ENCODE peak calls at places on chromosomes 12 and 14, in nine cellular contexts. N, R, P, B, G, V, Q, W and C are unnamed samples. For H3K9me3, the result is how much of the 10 kb centered on the place peaks cover.

GRCh38 chr14:23866269-23866668 is 87.3 kb upstream of the DHRS4 start:
- DNase-seq in P (no peak), N (no peak), Q (no peak), W (no peak), G (no peak), B (no peak), V (no peak), R (no peak), C (no peak)

GRCh38 chr12:47651368-47652254 is 54.2 kb downstream of the RPAP3 start:
- DNase-seq in N (peak), P (peak), G (peak), V (peak), Q (peak), W (peak), R (peak), B (peak), C (peak)

GRCh38 chr14:105861985-105862465 is 335.6 kb downstream of the TMEM121 start:
- DNase-seq in G (no peak), V (peak), W (no peak), N (no peak), Q (peak), B (no peak), R (no peak), P (no peak), C (no peak)

GRCh38 chr12:3777206-3777809 is 24.4 kb upstream of the CRACR2A start:
- DNase-seq in V (peak), B (peak), G (no peak), W (peak), R (peak), N (peak), Q (no peak), P (no peak), C (no peak)

GRCh38 chr12:111267171-111267570 is 101.7 kb downstream of the PHETA1 start:
- DNase-seq in Q (no peak), R (no peak), P (no peak), B (no peak), V (no peak), W (no peak), N (no peak), G (no peak), C (no peak)

GRCh38 chr12:56565510-56566101 is 44.0 kb downstream of the RBMS2 start:
- DNase-seq in G (peak), P (no peak), B (peak), R (peak), N (no peak), V (no peak), Q (peak), W (no peak), C (peak)

GRCh38 chr14:66600416-66600815 is 92.5 kb downstream of the GPHN start:
- DNase-seq in N (no peak), B (no peak), R (no peak), W (no peak), V (no peak), Q (no peak), G (no peak), P (no peak), C (no peak)

GRCh38 chr12:29148958-29149690 is at the start of gene FAR2:
- DNase-seq in Q (peak), G (peak), V (peak), B (peak), N (no peak), W (peak), P (peak), R (peak), C (no peak)

GRCh38 chr14:83291716-83292115 is 1758.1 kb upstream of the SEL1L start:
- DNase-seq in R (no peak), V (no peak), B (no peak), P (no peak), G (no peak), Q (no peak), W (no peak), N (no peak), C (no peak)

GRCh38 chr14:49972840-49973239 is 80.0 kb downstream of the ARF6 start:
- DNase-seq in P (no peak), B (peak), Q (no peak), G (no peak), R (no peak), V (peak), W (no peak), N (peak), C (no peak)

GRCh38 chr14:51242545-51243490 is 2.8 kb downstream of the TMX1 start:
- DNase-seq in B (no peak), R (no peak), P (no peak), Q (no peak), N (no peak), G (no peak), W (no peak), V (no peak), C (no peak)

GRCh38 chr12:130126023-130126432 is 36.2 kb upstream of the FZD10 start:
- DNase-seq in B (no peak), R (no peak), Q (no peak), P (no peak), W (no peak), N (no peak), G (no peak), V (no peak), C (no peak)

GRCh38 chr12:115370650-115371049 is 686.7 kb upstream of the TBX3 start:
- DNase-seq in N (no peak), P (no peak), R (no peak), B (no peak), V (no peak), G (no peak), W (no peak), Q (no peak), C (peak)

GRCh38 chr12:121131941-121132341 is 735 bp upstream of the P2RX7 start:
- DNase-seq in G (no peak), N (no peak), Q (no peak), R (no peak), W (no peak), B (no peak), P (no peak), V (no peak), C (no peak)

GRCh38 chr14:102905116-102906108 is 17.1 kb upstream of the AMN start:
- DNase-seq in P (no peak), Q (peak), R (no peak), N (no peak), W (no peak), G (no peak), B (no peak), V (no peak), C (no peak)

GRCh38 chr12:30870491-30871265 is 55.9 kb upstream of the TSPAN11 start:
- DNase-seq in V (no peak), W (no peak), Q (no peak), P (no peak), G (no peak), N (no peak), R (no peak), B (no peak), C (no peak)

GRCh38 chr12:108820700-108821406 is 36.5 kb downstream of the SSH1 start:
- DNase-seq in G (no peak), W (no peak), V (no peak), Q (peak), B (no peak), R (no peak), N (no peak), P (peak), C (peak)

GRCh38 chr12:79121486-79121885 is 256.9 kb downstream of the SYT1 start:
- DNase-seq in V (no peak), Q (no peak), G (no peak), B (no peak), N (no peak), W (no peak), P (no peak), R (no peak), C (peak)

DNA sequence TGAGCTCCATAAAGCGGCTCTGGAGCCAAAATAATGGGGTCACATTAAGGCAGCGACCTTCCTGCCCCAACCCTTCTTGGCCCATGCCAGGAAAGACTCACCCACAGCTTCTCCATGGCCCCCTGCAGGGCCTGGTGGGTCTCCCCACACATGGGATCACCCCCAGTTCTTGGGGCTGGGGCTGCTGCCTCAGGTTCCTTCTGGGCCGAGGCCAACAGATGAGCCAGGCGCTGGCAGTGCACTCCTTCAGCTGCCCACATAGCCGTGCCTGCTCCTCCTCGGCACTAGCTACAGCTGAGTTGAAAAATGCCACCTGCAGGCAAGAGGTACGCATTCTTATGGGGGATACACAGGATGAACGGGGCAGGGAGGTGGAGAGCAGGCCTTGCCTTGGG is 14.8 kb upstream of the BLTP3B start:
- DNase-seq in W (no peak), N (no peak), Q (no peak), V (no peak), R (no peak), P (no peak), G (no peak), B (no peak), C (no peak)
- H3K9me3 ChIP-seq in W (under half), N (under half), Q (under half), V (under half), R (under half), P (under half), G (under half), B (under half), C (under half)

GRCh38 chr12:91414147-91414546 is 231.5 kb upstream of the DCN start:
- DNase-seq in Q (no peak), P (no peak), R (no peak), G (no peak), N (no peak), W (no peak), V (no peak), B (no peak), C (no peak)
- H3K27ac ChIP-seq in Q (no peak), P (no peak), R (no peak), G (no peak), N (no peak), W (no peak), V (no peak), B (no peak), C (no peak)

DNA sequence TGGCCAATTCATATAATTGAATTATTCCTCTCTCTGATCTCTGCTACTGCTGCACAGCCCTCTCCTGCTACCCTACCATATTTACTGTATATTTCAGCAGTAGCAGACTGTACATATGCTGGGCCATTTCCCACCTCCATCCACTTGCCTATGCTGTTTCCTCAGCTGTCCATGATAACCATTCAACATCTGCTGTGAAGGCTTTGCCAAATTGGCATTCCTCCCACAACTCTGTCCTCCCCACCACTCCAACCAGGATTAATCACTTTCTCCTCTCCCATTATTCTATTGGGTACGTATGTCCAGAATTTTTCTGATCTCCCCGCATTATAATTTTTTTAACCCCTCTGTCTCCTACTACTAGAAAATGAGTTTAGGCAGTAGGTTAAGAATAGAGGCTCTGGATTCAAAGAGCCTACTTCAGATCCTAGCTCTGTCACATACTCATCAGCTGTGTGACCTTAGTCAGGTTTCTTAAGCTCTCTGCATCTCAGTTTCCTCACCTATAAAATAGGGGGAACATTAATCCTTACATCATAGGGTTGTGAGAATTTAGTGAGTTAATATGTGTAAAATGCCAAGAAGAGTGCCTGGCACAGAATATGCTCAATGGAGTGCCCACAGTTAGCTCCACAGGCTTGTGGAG is 123.3 kb downstream of the KICS2 start:
- DNase-seq in G (no peak), V (no peak), P (no peak), W (no peak), Q (no peak), N (no peak), B (no peak), R (no peak), C (no peak)
- H3K4me3 ChIP-seq in G (no peak), V (no peak), P (no peak), W (no peak), Q (no peak), N (no peak), B (no peak), R (no peak), C (no peak)

DNA sequence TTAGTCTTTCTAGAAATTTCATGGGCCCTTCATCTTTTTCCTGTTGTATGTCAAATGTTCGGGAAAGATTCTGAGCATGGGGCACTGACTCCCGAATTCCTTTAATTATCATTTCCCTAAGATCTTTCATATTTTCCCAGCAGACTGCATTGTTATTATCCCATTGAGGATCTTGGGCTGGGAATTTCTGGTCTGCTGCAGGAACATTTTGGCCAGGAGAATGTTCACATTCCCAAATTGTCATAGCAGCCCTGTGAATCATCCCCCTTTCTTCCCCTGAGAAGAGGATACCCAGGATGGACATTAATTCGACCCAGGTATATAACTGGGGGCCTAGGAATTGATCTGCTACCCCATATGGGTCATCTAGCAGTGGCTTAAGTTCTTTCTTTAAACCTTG is 112.5 kb downstream of the RIN3 start:
- DNase-seq in N (no peak), V (no peak), B (no peak), R (no peak), W (no peak), P (no peak), G (no peak), Q (no peak), C (no peak)
- H3K9me3 ChIP-seq in N (under half), V (under half), B (under half), R (under half), W (under half), P (under half), G (under half), Q (under half), C (under half)

GRCh38 chr12:27525373-27525772 is 1.4 kb downstream of the PPFIBP1 start:
- DNase-seq in P (no peak), B (no peak), R (no peak), G (no peak), N (no peak), W (no peak), Q (no peak), V (no peak), C (no peak)

GRCh38 chr12:27523642-27524488 is at the start of gene PPFIBP1:
- DNase-seq in V (peak), R (peak), P (peak), B (peak), Q (peak), N (peak), G (peak), W (peak), C (peak)

GRCh38 chr12:27523305-27523641 is 733 bp upstream of the PPFIBP1 start:
- DNase-seq in Q (no peak), N (no peak), V (no peak), R (no peak), W (no peak), B (no peak), G (no peak), P (no peak), C (no peak)

GRCh38 chr12:27524489-27524835 is 456 bp downstream of the PPFIBP1 start:
- DNase-seq in N (no peak), V (no peak), G (no peak), R (no peak), P (no peak), Q (no peak), B (no peak), W (no peak), C (no peak)

DNA sequence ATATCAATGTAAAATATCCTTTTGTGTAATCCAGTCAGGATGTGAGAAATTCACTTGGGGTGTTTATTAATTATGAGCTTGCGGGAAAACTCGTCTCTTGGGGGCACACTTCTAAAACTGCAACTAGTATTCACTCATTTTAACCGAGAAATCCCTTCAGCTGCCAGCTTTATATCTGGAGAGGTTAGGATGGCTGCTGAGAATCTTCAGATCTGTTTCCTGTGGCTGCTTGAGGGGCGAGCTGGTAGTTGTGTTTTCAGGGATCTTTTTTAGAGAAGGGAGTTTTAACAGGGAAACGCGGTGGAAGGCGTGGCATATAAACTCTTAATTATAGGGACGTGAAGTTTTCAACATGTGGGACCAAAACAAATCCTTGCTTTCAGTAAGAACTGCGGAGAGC is 833 bp downstream of the PPFIBP1 start:
- DNase-seq in Q (no peak), B (no peak), N (no peak), R (no peak), V (no peak), G (no peak), W (no peak), P (no peak), C (no peak)
- H3K27ac ChIP-seq in Q (peak), B (no peak), N (peak), R (peak), V (no peak), G (peak), W (no peak), P (peak), C (no peak)

GRCh38 chr12:14883663-14884062 is 2.0 kb downstream of the MGP start:
- DNase-seq in P (no peak), Q (no peak), G (no peak), B (no peak), R (no peak), N (no peak), V (no peak), W (no peak), C (no peak)
- H3K4me3 ChIP-seq in P (no peak), Q (peak), G (peak), B (no peak), R (no peak), N (no peak), V (no peak), W (no peak), C (no peak)

DNA sequence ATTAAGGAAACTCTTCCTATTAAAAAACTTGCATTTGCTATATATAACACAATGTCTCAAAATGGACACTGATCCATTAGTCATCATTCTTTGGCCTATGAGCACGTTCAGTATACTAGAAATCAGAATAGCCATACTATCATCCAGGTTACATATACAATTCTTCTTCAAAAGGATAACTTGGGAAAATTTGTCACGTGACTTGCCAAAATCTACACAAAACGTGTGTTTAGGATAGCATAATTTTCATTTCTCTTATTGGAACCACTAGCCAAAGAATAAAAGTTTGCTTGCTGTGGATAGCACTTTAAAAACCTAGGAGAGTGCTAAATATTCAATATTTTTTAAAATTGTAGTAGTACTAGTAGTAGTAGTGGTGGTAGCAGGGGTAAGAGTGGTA is 714.3 kb upstream of the FOXG1 start:
- DNase-seq in G (no peak), R (no peak), B (no peak), P (no peak), V (no peak), Q (no peak), N (no peak), W (no peak), C (no peak)
- H3K9me3 ChIP-seq in G (under half), R (under half), B (under half), P (under half), V (under half), Q (under half), N (under half), W (under half), C (under half)

DNA sequence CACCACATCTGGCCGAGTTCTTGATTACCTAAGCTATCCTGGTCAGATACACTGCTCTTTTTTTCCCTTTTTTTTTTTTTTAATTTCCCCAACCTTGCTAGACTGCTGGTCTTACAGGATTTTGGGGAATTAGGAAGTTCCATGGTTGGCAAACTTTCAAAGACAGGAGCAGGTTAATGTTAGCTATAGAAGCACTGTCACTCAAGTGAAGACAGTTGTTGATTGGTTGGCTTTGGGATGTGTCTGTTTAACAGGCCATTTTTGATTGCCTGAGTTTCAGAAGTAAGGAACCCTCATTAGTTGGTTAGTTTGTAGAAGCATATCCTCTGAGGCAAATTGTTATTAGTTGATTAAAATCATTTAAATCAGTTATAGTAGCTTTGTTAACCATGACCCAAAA is 36.8 kb downstream of the RAP1B start:
- DNase-seq in N (no peak), R (no peak), V (no peak), B (no peak), G (no peak), Q (no peak), P (no peak), W (no peak), C (no peak)
- H3K27ac ChIP-seq in N (peak), R (no peak), V (no peak), B (no peak), G (no peak), Q (no peak), P (no peak), W (no peak), C (no peak)

DNA sequence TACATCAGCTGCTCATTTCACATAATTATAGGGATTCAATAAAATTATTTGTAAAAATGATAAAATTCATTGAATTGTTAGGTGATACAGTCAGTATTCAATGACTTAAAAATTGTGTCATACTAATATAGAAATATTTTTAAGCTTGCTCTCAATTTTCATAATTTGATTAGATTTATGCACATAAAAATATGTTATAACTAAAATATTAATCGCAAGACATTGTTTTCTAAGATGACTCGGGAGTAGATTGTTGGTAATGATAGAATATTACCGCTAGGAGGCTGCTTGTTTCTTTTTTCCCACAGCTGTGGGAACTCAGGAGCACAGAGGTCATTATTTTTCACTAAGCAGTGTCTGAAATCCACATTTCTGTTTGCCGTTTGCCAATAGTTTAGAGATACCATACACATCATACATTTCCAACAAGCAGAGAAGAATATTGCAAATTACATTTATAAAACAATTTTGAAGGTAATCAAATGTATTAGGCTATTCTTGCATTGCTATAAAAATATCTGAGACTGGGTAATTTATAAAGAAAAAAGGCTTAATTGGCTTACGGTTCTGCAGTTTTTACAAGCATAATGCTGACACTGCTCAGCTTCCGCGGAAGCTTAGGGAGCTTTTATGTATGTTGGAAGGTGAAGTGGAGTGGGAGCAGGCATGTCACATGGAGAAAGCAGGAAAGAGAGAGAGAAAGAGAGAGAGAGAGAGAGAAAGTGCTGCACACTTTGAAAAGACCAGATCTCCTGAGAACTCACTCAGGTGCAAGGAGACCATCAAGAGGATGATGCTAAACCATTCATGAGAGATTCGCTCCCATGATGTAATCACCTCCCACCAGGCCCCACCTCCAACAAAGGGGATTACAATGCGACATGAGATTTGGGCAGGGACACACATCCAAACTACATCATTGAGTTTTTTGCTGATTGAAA is 9.2 kb downstream of the CD69 start:
- DNase-seq in Q (no peak), B (peak), G (no peak), W (no peak), V (peak), P (no peak), N (no peak), R (peak), C (no peak)
- H3K4me3 ChIP-seq in Q (no peak), B (no peak), G (peak), W (no peak), V (no peak), P (peak), N (no peak), R (no peak), C (peak)